ENCODE peak calls at places on chromosomes 5 and 9, in six cellular contexts. H is fibroblast of lung, L is HepG2, S is ovary, C is thoracic aorta, X is tibial artery. Q is an unnamed sample.

GRCh38 chr5:102451082-102451481 is 47.7 kb downstream of the SLCO6A1 start:
- DNase-seq in H (no peak), L (no peak), S (no peak), C (no peak), X (no peak), Q (no peak)

GRCh38 chr5:154995679-154996078 is 17.9 kb upstream of the KIF4B start:
- DNase-seq in H (no peak), L (no peak), S (no peak), C (no peak), X (no peak), Q (no peak)

GRCh38 chr5:38641003-38641402 is 84.6 kb upstream of the LIFR start:
- DNase-seq in H (peak; percentile 51), L (no peak), S (no peak), C (no peak), X (peak; percentile 69), Q (no peak)

GRCh38 chr5:103808464-103809106 is 246.0 kb upstream of the NUDT12 start:
- DNase-seq in H (peak; percentile 51), L (peak; percentile 34), S (no peak), C (no peak), X (no peak), Q (peak; percentile 38)

GRCh38 chr5:133942589-133943474 is 25.6 kb downstream of the C5orf15 start:
- DNase-seq in H (no peak), L (no peak), S (no peak), C (no peak), X (peak; percentile 60), Q (no peak)

GRCh38 chr5:67147768-67148167 is 48.8 kb downstream of the CD180 start:
- DNase-seq in H (peak; percentile 72), L (peak; percentile 19), S (no peak), C (no peak), X (no peak), Q (no peak)

GRCh38 chr9:86176468-86176867 is 77.1 kb upstream of the GOLM1 start:
- DNase-seq in H (peak; percentile 34), L (no peak), S (no peak), C (no peak), X (no peak), Q (no peak)

GRCh38 chr5:107598958-107599357 is 71.8 kb downstream of the EFNA5 start:
- DNase-seq in H (no peak), L (peak; percentile 21), S (no peak), C (no peak), X (no peak), Q (no peak)

GRCh38 chr5:24487371-24487770 is 157.4 kb downstream of the CDH10 start:
- DNase-seq in H (no peak), L (no peak), S (no peak), C (no peak), X (no peak), Q (no peak)

GRCh38 chr5:7529880-7530279 is 133.9 kb downstream of the ADCY2 start:
- DNase-seq in H (no peak), L (no peak), S (no peak), C (no peak), X (no peak), Q (no peak)

GRCh38 chr9:135896626-135897025 is 10.7 kb downstream of the CAMSAP1 start:
- DNase-seq in H (no peak), L (no peak), S (no peak), C (no peak), X (no peak), Q (no peak)

GRCh38 chr9:135413461-135413860 is 66.1 kb upstream of the PPP1R26 start:
- DNase-seq in H (no peak), L (no peak), S (no peak), C (no peak), X (peak; percentile 61), Q (no peak)

GRCh38 chr9:81729141-81729540 is 39.8 kb upstream of the TLE1 start:
- DNase-seq in H (no peak), L (no peak), S (no peak), C (no peak), X (no peak), Q (no peak)

GRCh38 chr5:120546922-120547321 is 82.8 kb downstream of the PRR16 start:
- DNase-seq in H (no peak), L (no peak), S (no peak), C (no peak), X (no peak), Q (no peak)

GRCh38 chr5:65150599-65150998 is 331.1 kb downstream of the ADAMTS6 start:
- DNase-seq in H (no peak), L (no peak), S (no peak), C (no peak), X (no peak), Q (no peak)

GRCh38 chr5:171418982-171419662 is at the start of gene FGF18:
- DNase-seq in H (peak; percentile 79), L (peak; percentile 56), S (peak; percentile 26), C (no peak), X (peak; percentile 74), Q (peak; percentile 81)

GRCh38 chr9:21854594-21854993 is 52.2 kb downstream of the MTAP start:
- DNase-seq in H (peak; percentile 93), L (peak; percentile 29), S (no peak), C (no peak), X (no peak), Q (peak; percentile 85)

GRCh38 chr5:135468086-135468485 is 15.9 kb upstream of the TIFAB start:
- DNase-seq in H (no peak), L (no peak), S (no peak), C (no peak), X (peak; percentile 45), Q (peak; percentile 5)

GRCh38 chr9:93466416-93467061 is 13.2 kb upstream of the FAM120AOS start:
- DNase-seq in H (no peak), L (peak; percentile 9), S (no peak), C (no peak), X (no peak), Q (no peak)

GRCh38 chr5:115656404-115656803 is 30.6 kb upstream of the TMED7 start:
- DNase-seq in H (peak; percentile 20), L (no peak), S (no peak), C (no peak), X (no peak), Q (no peak)

GRCh38 chr5:83815661-83816060 is 95.0 kb upstream of the HAPLN1 start:
- DNase-seq in H (no peak), L (no peak), S (no peak), C (no peak), X (no peak), Q (no peak)

GRCh38 chr9:133657120-133657661 is 21.0 kb downstream of the DBH start:
- DNase-seq in H (peak; percentile 18), L (no peak), S (no peak), C (no peak), X (no peak), Q (no peak)

GRCh38 chr5:173672891-173673290 is 56.4 kb upstream of the BOD1 start:
- DNase-seq in H (no peak), L (no peak), S (no peak), C (no peak), X (no peak), Q (no peak)

GRCh38 chr5:80368666-80369270 is 39.1 kb upstream of the ZFYVE16 start:
- DNase-seq in H (no peak), L (no peak), S (no peak), C (no peak), X (no peak), Q (no peak)

GRCh38 chr5:157718529-157718928 is 12.7 kb upstream of the THG1L start:
- DNase-seq in H (peak; percentile 68), L (peak; percentile 23), S (no peak), C (no peak), X (no peak), Q (no peak)

GRCh38 chr9:71858812-71859211 is 52.2 kb downstream of the ABHD17B start:
- DNase-seq in H (peak; percentile 44), L (no peak), S (no peak), C (no peak), X (no peak), Q (no peak)

GRCh38 chr5:170319281-170319680 is 21.7 kb upstream of the LCP2 start:
- DNase-seq in H (no peak), L (no peak), S (no peak), C (no peak), X (no peak), Q (no peak)

GRCh38 chr5:99640646-99641045 is 711.8 kb upstream of the CHD1 start:
- DNase-seq in H (no peak), L (no peak), S (no peak), C (no peak), X (no peak), Q (no peak)

GRCh38 chr5:58072202-58072791 is 387.6 kb downstream of the PLK2 start:
- DNase-seq in H (no peak), L (no peak), S (no peak), C (no peak), X (no peak), Q (no peak)

GRCh38 chr9:2620876-2621677 is 510 bp upstream of the VLDLR start:
- DNase-seq in H (peak; percentile 78), L (peak; percentile 36), S (peak; percentile 85), C (no peak), X (peak; percentile 90), Q (peak; percentile 89)

GRCh38 chr5:26329562-26330189 is 708.7 kb downstream of the CDH9 start:
- DNase-seq in H (no peak), L (no peak), S (no peak), C (no peak), X (no peak), Q (peak; percentile 23)

GRCh38 chr9:95468791-95469190 is 48.0 kb downstream of the PTCH1 start:
- DNase-seq in H (no peak), L (no peak), S (no peak), C (no peak), X (no peak), Q (no peak)
- H3K36me3 ChIP-seq in H (peaks cover 7% of the 10 kb centered on the region), L (peaks cover 36% of the 10 kb centered on the region), S (no peaks in the 10 kb centered on the region), C (peaks cover 27% of the 10 kb centered on the region), X (peaks cover 79% of the 10 kb centered on the region), Q (peaks cover 1% of the 10 kb centered on the region)

DNA sequence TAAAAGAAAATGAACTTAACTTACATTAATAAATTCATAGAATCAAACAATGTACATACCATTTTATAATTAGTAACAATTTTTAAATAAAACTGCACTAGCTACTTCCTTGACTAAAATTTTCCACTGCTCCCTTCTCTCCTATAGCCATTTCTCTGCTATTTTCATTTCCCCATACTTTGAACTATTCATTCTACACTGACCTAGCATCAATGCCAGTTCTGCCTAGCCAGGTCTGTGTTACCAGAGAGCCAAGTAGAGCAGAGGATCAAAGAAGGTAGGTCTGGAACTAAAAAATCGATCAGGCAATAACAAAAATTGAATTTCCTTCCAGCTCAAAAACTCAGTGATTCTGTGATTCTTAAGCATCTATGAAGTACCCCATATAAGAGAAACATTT is 84.5 kb downstream of the ERMP1 start:
- DNase-seq in H (no peak), L (no peak), S (no peak), C (no peak), X (no peak), Q (no peak)
- H3K36me3 ChIP-seq in H (peaks cover 1% of the 10 kb centered on the region), L (peaks cover 18% of the 10 kb centered on the region), S (no peaks in the 10 kb centered on the region), C (peaks cover 4% of the 10 kb centered on the region), X (peaks cover 60% of the 10 kb centered on the region), Q (no peaks in the 10 kb centered on the region)

GRCh38 chr9:123090198-123090896 is 56.9 kb downstream of the GPR21 start:
- DNase-seq in H (peak; percentile 82), L (no peak), S (no peak), C (no peak), X (no peak), Q (no peak)
- H3K36me3 ChIP-seq in H (peaks cover 4% of the 10 kb centered on the region), L (peaks cover 29% of the 10 kb centered on the region), S (no peaks in the 10 kb centered on the region), C (peaks cover 26% of the 10 kb centered on the region), X (peaks cover 76% of the 10 kb centered on the region), Q (peaks cover 4% of the 10 kb centered on the region)

GRCh38 chr9:70675868-70676370 is 261.5 kb upstream of the KLF9 start:
- DNase-seq in H (no peak), L (no peak), S (no peak), C (no peak), X (no peak), Q (no peak)
- H3K36me3 ChIP-seq in H (no peaks in the 10 kb centered on the region), L (no peaks in the 10 kb centered on the region), S (no peaks in the 10 kb centered on the region), C (no peaks in the 10 kb centered on the region), X (no peaks in the 10 kb centered on the region), Q (no peaks in the 10 kb centered on the region)

GRCh38 chr9:131180454-131180853 is 55.1 kb downstream of the NUP214 start:
- DNase-seq in H (peak; percentile 98), L (no peak), S (peak; percentile 9), C (no peak), X (no peak), Q (no peak)
- H3K36me3 ChIP-seq in H (peaks cover under 1% of the 10 kb centered on the region), L (peaks cover 80% of the 10 kb centered on the region), S (no peaks in the 10 kb centered on the region), C (peaks cover 37% of the 10 kb centered on the region), X (peaks cover 52% of the 10 kb centered on the region), Q (peaks cover 3% of the 10 kb centered on the region)

Q was measured in Caco-2.